ENCODE peak calls at places on chromosomes 4 and X, in four cellular contexts. E is WERI-Rb-1, L is right lobe of liver, H is right atrium auricular region. N is an unnamed sample.

GRCh38 chrX:107630031-107630689 is 1.9 kb downstream of the PRPS1 start:
- DNase-seq in E (no peak), L (no peak), H (no peak), N (no peak)

GRCh38 chrX:74349387-74349786 is 45.4 kb downstream of the ZCCHC13 start:
- DNase-seq in E (no peak), L (no peak), H (no peak), N (no peak)

GRCh38 chr4:67651536-67651935 is 49.4 kb downstream of the UBA6 start:
- DNase-seq in E (no peak), L (no peak), H (no peak), N (no peak)

GRCh38 chr4:87068591-87069021 is 133.8 kb downstream of the AFF1 start:
- DNase-seq in E (no peak), L (no peak), H (no peak), N (no peak)

GRCh38 chr4:75004755-75005668 is 72.1 kb downstream of the PARM1 start:
- DNase-seq in E (no peak), L (no peak), H (no peak), N (no peak)

GRCh38 chr4:74970577-74970976 is 37.7 kb downstream of the PARM1 start:
- DNase-seq in E (no peak), L (no peak), H (no peak), N (no peak)

GRCh38 chrX:18674417-18674787 is 2.5 kb upstream of the RS1 start:
- DNase-seq in E (no peak), L (peak), H (peak), N (no peak)

GRCh38 chr4:139524062-139524631 is 31.9 kb downstream of the SETD7 start:
- DNase-seq in E (peak), L (no peak), H (no peak), N (no peak)

GRCh38 chr4:128228021-128228571 is 59.5 kb downstream of the PGRMC2 start:
- DNase-seq in E (peak), L (no peak), H (no peak), N (no peak)

GRCh38 chr4:186724861-186725419 is 1.3 kb upstream of the FAT1 start:
- DNase-seq in E (no peak), L (no peak), H (no peak), N (no peak)

GRCh38 chr4:186725422-186726149 is 1.9 kb upstream of the FAT1 start:
- DNase-seq in E (no peak), L (peak), H (peak), N (no peak)

GRCh38 chr4:186722856-186723206 is 825 bp downstream of the FAT1 start:
- DNase-seq in E (no peak), L (no peak), H (no peak), N (no peak)

GRCh38 chr4:186724048-186724860 is 598 bp upstream of the FAT1 start:
- DNase-seq in E (no peak), L (peak), H (peak), N (no peak)

GRCh38 chr4:186723207-186724047 is at the start of gene FAT1:
- DNase-seq in E (no peak), L (peak), H (no peak), N (no peak)
- H3K27ac ChIP-seq in E (no peak), L (peak), H (peak), N (peak)

DNA sequence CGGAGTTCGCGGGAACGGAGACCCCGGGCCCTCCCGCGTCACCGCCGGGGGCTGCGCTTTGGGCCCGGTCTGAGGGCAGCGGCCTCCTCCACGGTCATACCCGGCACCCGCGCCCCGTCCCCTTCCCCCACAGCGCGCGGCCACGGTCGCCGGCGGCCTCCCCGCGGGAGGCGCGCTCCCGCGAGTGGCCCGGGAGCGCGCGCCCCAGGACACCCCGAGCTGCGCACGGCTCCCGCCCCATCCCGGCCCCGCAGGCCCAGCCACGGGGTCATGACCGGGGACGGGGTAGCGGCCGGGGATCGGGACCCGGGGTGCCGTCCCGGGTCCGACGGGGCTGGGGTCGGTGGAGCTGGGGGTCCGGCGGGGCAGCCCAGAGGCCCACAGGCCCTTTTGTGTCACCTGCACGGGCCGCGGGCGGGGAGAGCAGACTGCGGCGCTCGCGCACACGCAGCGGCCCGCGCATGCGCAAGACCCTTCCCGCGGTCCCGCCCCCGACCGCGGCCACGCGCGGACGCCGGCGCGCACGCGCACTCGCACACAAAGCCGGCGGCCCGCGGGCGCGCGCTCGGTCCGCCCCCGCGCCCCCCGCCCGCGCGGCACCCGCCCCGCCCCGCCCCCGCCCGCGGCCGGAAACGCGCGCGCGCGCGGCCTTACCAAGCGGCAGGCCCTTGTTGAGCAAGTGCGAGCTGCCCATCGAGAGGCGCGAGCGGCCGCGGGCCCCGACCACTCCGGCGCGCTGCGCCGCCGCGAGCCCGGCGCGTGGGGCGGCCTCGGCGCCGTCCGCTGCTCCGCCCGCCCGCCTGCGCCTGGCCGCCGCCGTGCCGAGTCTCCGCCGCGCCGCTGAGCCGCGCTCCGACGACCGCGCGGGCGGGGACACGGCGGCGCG is at the start of gene CTBP1:
- DNase-seq in E (peak), L (peak), H (peak), N (peak)
- H3K27ac ChIP-seq in E (peak), L (peak), H (peak), N (peak)

DNA sequence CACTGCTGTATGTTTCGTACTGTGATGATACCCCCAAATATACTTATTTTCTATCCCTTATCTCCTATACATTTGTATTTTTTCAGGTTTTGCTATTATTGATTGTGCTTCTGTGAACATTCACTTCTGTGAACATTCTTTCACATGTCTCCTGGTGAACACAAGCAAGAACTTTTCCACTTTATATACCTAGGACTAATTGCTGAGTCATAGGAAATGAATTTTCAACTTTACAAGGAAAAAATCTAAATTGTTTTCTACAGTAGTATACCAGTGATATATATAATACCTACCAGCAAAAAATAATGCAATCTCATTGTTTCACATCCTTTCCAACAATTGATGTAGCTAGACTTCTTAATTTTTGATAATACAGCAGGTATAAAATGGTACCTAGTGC is 139.5 kb upstream of the MAGEB18 start:
- DNase-seq in E (no peak), L (no peak), H (no peak), N (no peak)
- H3K27ac ChIP-seq in E (no peak), L (no peak), H (no peak), N (no peak)

DNA sequence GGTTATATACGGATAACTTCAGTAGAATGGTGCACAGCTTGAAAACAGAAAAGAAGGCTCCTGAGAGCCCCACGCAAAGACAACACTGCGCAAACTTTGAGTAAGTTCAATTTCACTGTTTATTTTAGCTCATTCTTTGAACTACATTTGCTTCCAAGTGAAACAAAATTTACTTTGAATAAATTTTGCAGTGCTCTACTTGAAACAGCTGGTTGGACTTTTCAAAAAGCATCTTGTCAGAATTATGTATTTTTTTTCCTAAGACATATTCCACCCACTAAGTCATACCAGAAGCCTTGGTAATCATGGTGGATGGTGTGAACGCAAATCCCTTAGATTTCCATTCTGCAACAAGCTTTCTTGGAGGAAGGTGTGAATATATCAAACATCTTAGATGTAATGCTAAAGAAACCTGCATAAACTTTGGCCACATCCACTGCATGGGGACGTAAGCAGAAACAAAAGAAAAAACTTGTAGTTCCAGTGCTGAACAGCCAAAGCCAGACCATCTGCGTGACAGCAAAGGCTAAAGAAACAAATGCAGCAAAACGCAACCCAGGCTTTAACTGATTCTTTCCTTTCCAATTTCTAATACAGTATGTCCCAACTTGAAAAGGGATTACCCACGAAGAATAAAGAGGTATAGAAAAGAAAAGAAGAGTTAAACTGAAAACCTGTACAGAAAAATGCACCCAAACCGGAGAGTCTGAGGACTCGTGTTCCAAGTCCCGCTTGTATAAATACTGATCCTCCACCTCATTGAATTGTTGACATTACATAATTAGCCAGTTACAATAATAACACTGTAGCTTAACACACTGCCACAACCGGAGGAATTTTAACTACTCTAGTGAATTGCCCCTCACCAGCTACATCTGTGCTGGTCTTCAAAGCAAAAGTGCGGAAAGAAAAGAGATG is 90.9 kb downstream of the SH3RF1 start:
- DNase-seq in E (no peak), L (no peak), H (no peak), N (no peak)
- H3K27ac ChIP-seq in E (peak), L (no peak), H (no peak), N (no peak)

N was measured in epithelial cell of prostate.